ENCODE peak calls at places on chromosomes 3 and 15, in five cellular contexts. U, H, X, I and J are unnamed samples.

GRCh38 chr3:46998121-46998851 is 18.8 kb downstream of the NBEAL2 start:
- DNase-seq in U (peak), H (no peak), I (peak), X (peak), J (no peak)

GRCh38 chr15:80404719-80405553 is 754 bp downstream of the ARNT2 start:
- DNase-seq in X (no peak), H (no peak), I (peak), U (no peak), J (no peak)

GRCh38 chr3:1439395-1439794 is 346.6 kb downstream of the CNTN6 start:
- DNase-seq in I (no peak), U (peak), X (no peak), H (no peak), J (no peak)

GRCh38 chr3:190303887-190304286 is 18.4 kb downstream of the CLDN1 start:
- DNase-seq in I (no peak), U (no peak), H (no peak), X (no peak), J (no peak)

GRCh38 chr3:175338775-175339535 is 479.8 kb downstream of the NAALADL2 start:
- DNase-seq in H (no peak), I (no peak), X (no peak), U (peak), J (no peak)

GRCh38 chr3:32018723-32019564 is 37.4 kb downstream of the ZNF860 start:
- DNase-seq in X (peak), U (peak), H (no peak), I (no peak), J (no peak)

GRCh38 chr3:174441588-174442316 is 417.4 kb upstream of the NAALADL2 start:
- DNase-seq in X (no peak), H (no peak), I (no peak), U (no peak), J (no peak)

GRCh38 chr3:27428446-27428845 is 55.7 kb downstream of the SLC4A7 start:
- DNase-seq in X (no peak), H (no peak), I (no peak), U (no peak), J (no peak)

GRCh38 chr15:69679623-69680228 is 227.1 kb downstream of the RPLP1 start:
- DNase-seq in X (peak), I (no peak), U (no peak), H (no peak), J (no peak)

GRCh38 chr3:30626443-30627181 is 20.2 kb downstream of the TGFBR2 start:
- DNase-seq in U (peak), I (no peak), H (no peak), X (no peak), J (no peak)

GRCh38 chr15:99721896-99722295 is 11.3 kb downstream of the LYSMD4 start:
- DNase-seq in I (no peak), H (no peak), X (no peak), U (no peak), J (no peak)

GRCh38 chr15:101635944-101636727 is 16.0 kb downstream of the TM2D3 start:
- DNase-seq in H (no peak), X (no peak), I (no peak), U (no peak), J (no peak)

GRCh38 chr3:177196473-177197040 is 725 bp downstream of the TBL1XR1 start:
- DNase-seq in H (peak), U (no peak), I (peak), X (peak), J (peak)

GRCh38 chr15:70956196-70956595 is 63.6 kb downstream of the LRRC49 start:
- DNase-seq in I (no peak), X (no peak), U (no peak), H (no peak), J (no peak)

GRCh38 chr3:94001191-94001590 is 21.2 kb downstream of the ARL13B start:
- DNase-seq in H (no peak), X (no peak), I (no peak), U (no peak), J (no peak)

DNA sequence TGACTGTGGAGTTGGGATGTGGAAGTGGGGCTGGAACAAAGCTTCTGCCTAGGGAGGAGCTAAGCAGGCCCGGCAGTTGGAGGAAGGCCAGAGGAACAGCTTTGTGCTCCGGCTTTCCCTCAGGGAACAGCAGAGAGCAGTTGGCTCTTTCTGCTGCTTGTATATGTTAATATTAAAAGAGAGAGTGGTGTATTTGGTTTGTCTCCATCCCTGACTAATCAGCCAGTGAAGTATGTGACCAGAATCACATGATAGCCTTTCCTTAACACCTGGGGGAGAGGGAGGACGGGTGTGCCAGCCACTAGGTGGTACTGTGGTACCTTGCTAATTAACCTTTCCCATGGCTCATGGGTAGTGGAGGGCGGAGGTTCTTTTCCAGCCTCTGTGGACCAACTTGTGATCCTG is 10.0 kb downstream of the EIF2B5 start:
- DNase-seq in U (peak), I (peak), H (no peak), X (no peak), J (no peak)
- TF ChIP-seq CTCF in U (peak), I (no peak), H (peak), X (peak), J (no peak)

GRCh38 chr3:169966086-169966950 is at the start of gene SEC62:
- DNase-seq in I (peak), X (peak), U (peak), H (peak), J (peak)
- TF ChIP-seq CTCF in I (no peak), X (peak), U (peak), H (peak), J (no peak)

DNA sequence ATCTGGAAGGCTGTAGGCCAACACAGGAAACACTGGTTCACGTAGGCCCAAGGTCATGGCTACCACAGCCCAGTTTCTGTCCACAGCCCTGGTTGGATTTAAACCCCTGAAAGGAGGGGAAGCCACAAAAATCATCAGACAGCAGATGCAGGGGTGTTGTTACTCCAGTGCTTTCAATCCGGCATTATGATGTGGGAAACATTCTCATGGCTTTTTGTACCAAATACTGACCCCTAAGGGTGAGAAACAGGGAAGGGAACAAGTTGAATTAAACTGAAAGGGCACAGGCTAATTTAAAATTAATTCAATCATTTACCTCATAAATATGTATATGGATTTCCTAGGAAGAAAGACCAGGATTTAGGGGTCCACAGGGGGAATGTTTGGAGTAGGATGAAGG is 375.6 kb downstream of the CTNNB1 start:
- DNase-seq in H (no peak), U (no peak), I (no peak), X (no peak), J (no peak)
- TF ChIP-seq CTCF in H (peak), U (no peak), I (no peak), X (no peak), J (no peak)

GRCh38 chr15:88258021-88258641 is 1.6 kb upstream of the NTRK3 start:
- DNase-seq in X (no peak), I (peak), H (no peak), U (no peak), J (peak)
- TF ChIP-seq CTCF in X (no peak), I (peak), H (no peak), U (peak), J (no peak)

GRCh38 chr15:62390793-62391543 is 225.9 kb upstream of the C2CD4B start:
- DNase-seq in U (peak), X (peak), I (peak), H (peak), J (peak)

GRCh38 chr15:62392411-62392810 is 227.3 kb upstream of the C2CD4B start:
- DNase-seq in H (peak), X (no peak), U (peak), I (peak), J (no peak)

GRCh38 chr15:62389887-62390792 is 225.1 kb upstream of the C2CD4B start:
- DNase-seq in H (no peak), I (peak), X (peak), U (peak), J (peak)

GRCh38 chr15:62393196-62393595 is 228.1 kb upstream of the C2CD4B start:
- DNase-seq in U (no peak), X (no peak), I (no peak), H (no peak), J (no peak)

DNA sequence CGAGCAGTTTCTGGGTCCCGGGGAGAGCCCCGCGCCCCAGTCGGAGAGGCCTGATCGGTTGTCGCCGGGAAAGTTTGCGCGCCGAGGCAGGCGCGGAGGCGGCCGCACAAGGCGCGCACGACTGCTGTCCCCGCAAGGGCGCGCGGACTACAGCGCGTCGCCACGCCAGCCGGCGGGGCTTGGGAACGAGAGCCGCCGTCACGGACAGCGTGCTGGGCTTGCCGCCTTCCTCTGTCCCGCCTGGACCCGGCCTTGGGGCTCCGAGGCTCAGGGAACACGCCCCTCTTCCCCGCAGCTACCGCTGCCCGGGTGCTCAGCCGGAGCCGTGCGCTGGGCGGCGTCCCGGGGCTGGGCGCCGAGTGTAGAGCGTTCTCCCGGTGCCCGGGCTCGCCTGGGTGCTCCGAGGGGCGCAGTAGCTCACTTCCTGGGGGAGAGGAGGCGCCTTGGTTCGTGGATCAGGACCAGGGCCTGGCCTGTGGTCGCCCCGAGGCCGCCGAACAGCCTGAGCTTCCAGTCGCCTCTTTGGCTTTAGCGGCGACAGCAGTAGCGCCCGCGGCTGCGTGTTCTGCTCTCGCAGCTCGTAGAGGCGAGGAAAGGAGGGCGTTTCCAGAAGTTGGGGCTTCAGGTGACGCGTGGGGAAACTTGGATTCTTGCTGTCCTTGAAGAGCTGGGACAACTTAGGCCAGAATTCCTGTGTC is 226.6 kb upstream of the C2CD4B start:
- DNase-seq in H (no peak), I (peak), U (no peak), X (peak), J (peak)
- TF ChIP-seq CTCF in H (peak), I (no peak), U (peak), X (peak), J (peak)

DNA sequence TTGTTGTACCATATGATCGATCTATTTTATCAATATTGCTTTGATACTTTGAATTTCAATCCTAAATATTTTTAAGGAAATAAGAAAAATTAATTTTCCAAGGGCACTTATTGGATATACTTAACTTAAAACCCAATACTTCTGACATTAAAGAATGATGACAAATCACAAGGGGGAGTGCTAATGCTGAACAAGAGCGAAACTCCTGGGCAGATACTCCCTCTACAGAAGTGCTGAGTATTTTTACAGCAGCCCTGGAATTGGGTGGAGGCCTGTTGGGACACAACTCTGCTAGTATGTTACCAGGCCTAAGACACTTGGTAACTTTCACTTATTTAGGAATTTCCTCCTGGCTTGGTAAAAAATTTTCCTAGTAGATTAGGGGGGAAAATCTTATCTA is 46.2 kb downstream of the DENND6A start:
- DNase-seq in X (peak), I (no peak), H (no peak), U (peak), J (no peak)
- TF ChIP-seq CTCF in X (peak), I (no peak), H (peak), U (peak), J (no peak)